ENCODE peak calls at places on chromosomes 4 and X, in seven cellular contexts. S is HCT116; N is H9; M is IMR-90; T is PC-9; P is heart left ventricle; U is effector memory CD4-positive, alpha-beta T cell. R is an unnamed sample.

GRCh38 chr4:637536-637935 is 12.2 kb downstream of the PDE6B start:
- DNase-seq in S (no peak), N (peak; percentile 14), M (no peak), T (no peak), P (no peak), U (no peak), R (no peak)

GRCh38 chr4:69054578-69055200 is 41.6 kb upstream of the UGT2B7 start:
- DNase-seq in S (peak; percentile 13), N (no peak), M (peak; percentile 87), T (peak; percentile 18), P (no peak), U (no peak), R (no peak)

GRCh38 chr4:163554870-163555465 is 60.5 kb downstream of the TMA16 start:
- DNase-seq in S (no peak), N (no peak), M (peak; percentile 32), T (no peak), P (no peak), U (no peak), R (no peak)

GRCh38 chrX:144896323-144896722 is 351.0 kb upstream of the SPANXN1 start:
- DNase-seq in S (no peak), N (no peak), M (no peak), T (no peak), P (no peak), U (no peak), R (no peak)

GRCh38 chr4:42673084-42673429 is 16.2 kb upstream of the ATP8A1 start:
- DNase-seq in S (no peak), N (no peak), M (no peak), T (no peak), P (peak; percentile 71), U (no peak), R (peak; percentile 35)

GRCh38 chrX:151988706-151989299 is 14.3 kb upstream of the GABRE start:
- DNase-seq in S (no peak), N (no peak), M (no peak), T (no peak), P (no peak), U (no peak), R (no peak)

GRCh38 chrX:40273356-40274050 is 175.7 kb upstream of the BCOR start:
- DNase-seq in S (no peak), N (no peak), M (peak; percentile 35), T (no peak), P (peak; percentile 53), U (no peak), R (peak; percentile 49)

GRCh38 chr4:147822128-147822527 is 90.2 kb downstream of the ARHGAP10 start:
- DNase-seq in S (no peak), N (no peak), M (peak; percentile 79), T (peak; percentile 37), P (peak; percentile 93), U (no peak), R (peak; percentile 92)

GRCh38 chr4:780730-781492 is 45.0 kb downstream of the CPLX1 start:
- DNase-seq in S (no peak), N (no peak), M (peak; percentile 10), T (no peak), P (no peak), U (no peak), R (no peak)

GRCh38 chr4:112550728-112551127 is 34.7 kb upstream of the NEUROG2 start:
- DNase-seq in S (no peak), N (no peak), M (peak; percentile 86), T (no peak), P (no peak), U (no peak), R (no peak)

GRCh38 chr4:182929296-182929695 is 12.1 kb upstream of the DCTD start:
- DNase-seq in S (no peak), N (no peak), M (peak; percentile 97), T (peak; percentile 4), P (no peak), U (no peak), R (no peak)

GRCh38 chr4:109702950-109703663 is at the start of gene CASP6:
- DNase-seq in S (peak; percentile 51), N (peak; percentile 90), M (peak; percentile 66), T (peak; percentile 79), P (peak; percentile 93), U (peak; percentile 52), R (peak; percentile 88)

GRCh38 chrX:129574214-129574613 is 34.2 kb downstream of the OCRL start:
- DNase-seq in S (no peak), N (no peak), M (no peak), T (no peak), P (no peak), U (no peak), R (no peak)

GRCh38 chr4:139243448-139244365 is 36.3 kb downstream of the MGARP start:
- DNase-seq in S (no peak), N (no peak), M (peak; percentile 99), T (peak; percentile 53), P (no peak), U (no peak), R (no peak)

GRCh38 chr4:154082760-154083530 is 294.1 kb upstream of the SFRP2 start:
- DNase-seq in S (no peak), N (peak; percentile 80), M (no peak), T (no peak), P (no peak), U (no peak), R (no peak)

GRCh38 chrX:109934434-109934833 is 68.5 kb upstream of the TMEM164 start:
- DNase-seq in S (no peak), N (no peak), M (peak; percentile 21), T (no peak), P (no peak), U (no peak), R (no peak)

GRCh38 chrX:2708016-2708415 is 16.9 kb downstream of the CD99 start:
- DNase-seq in S (no peak), N (no peak), M (no peak), T (peak; percentile 26), P (no peak), U (no peak), R (no peak)

GRCh38 chrX:38578152-38578551 is 16.8 kb downstream of the TSPAN7 start:
- DNase-seq in S (no peak), N (no peak), M (no peak), T (no peak), P (no peak), U (no peak), R (no peak)

GRCh38 chrX:108261541-108262218 is 170.1 kb downstream of the ATG4A start:
- DNase-seq in S (no peak), N (no peak), M (peak; percentile 80), T (no peak), P (no peak), U (no peak), R (no peak)

GRCh38 chr4:182492456-182492855 is 249.3 kb downstream of the TENM3 start:
- DNase-seq in S (no peak), N (no peak), M (peak; percentile 76), T (no peak), P (no peak), U (no peak), R (no peak)

GRCh38 chrX:37553476-37553875 is 18.0 kb upstream of the LANCL3 start:
- DNase-seq in S (no peak), N (no peak), M (no peak), T (no peak), P (no peak), U (no peak), R (no peak)

GRCh38 chr4:100517864-100518341 is at the start of gene EMCN:
- DNase-seq in S (no peak), N (no peak), M (no peak), T (no peak), P (peak; percentile 18), U (no peak), R (no peak)

GRCh38 chr4:8192748-8193738 is 6.0 kb upstream of the SH3TC1 start:
- DNase-seq in S (peak; percentile 39), N (no peak), M (peak; percentile 28), T (no peak), P (peak; percentile 67), U (no peak), R (peak; percentile 61)

DNA sequence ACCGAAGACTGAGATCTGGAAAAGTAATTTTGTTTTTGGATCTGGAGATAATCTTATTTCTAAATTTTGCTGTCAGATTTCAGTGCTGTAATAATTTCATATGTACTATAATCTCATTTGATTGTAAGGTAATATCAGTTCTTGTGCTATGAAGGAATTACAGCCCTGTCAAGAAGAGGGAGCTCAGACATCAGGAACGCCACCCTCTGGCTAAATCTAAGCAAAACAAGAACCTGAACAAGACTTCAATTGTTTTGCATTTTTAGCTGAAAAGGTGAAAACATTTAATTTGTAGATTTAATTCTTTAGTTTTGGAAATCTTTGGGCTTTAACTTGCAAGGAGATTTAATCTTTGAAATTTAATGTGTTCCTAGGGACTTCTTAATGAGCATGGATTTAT is 525.4 kb upstream of the HS3ST1 start:
- DNase-seq in S (peak; percentile 44), N (no peak), M (no peak), T (no peak), P (no peak), U (no peak), R (no peak)
- H3K9me3 ChIP-seq in S (no peaks in the 10 kb centered on the region), N (no peaks in the 10 kb centered on the region), M (peaks cover 13% of the 10 kb centered on the region), T (no peaks in the 10 kb centered on the region), P (no peaks in the 10 kb centered on the region), U (no peaks in the 10 kb centered on the region), R (no peaks in the 10 kb centered on the region)

GRCh38 chr4:85774000-85774399 is 299.1 kb downstream of the ARHGAP24 start:
- DNase-seq in S (no peak), N (no peak), M (no peak), T (no peak), P (no peak), U (no peak), R (no peak)

GRCh38 chr4:85774489-85774888 is 299.5 kb downstream of the ARHGAP24 start:
- DNase-seq in S (no peak), N (no peak), M (no peak), T (no peak), P (no peak), U (no peak), R (no peak)

GRCh38 chr4:85769009-85769408 is 294.1 kb downstream of the ARHGAP24 start:
- DNase-seq in S (no peak), N (no peak), M (no peak), T (no peak), P (no peak), U (no peak), R (no peak)

GRCh38 chr4:85773372-85773771 is 298.4 kb downstream of the ARHGAP24 start:
- DNase-seq in S (no peak), N (no peak), M (no peak), T (no peak), P (no peak), U (no peak), R (no peak)

DNA sequence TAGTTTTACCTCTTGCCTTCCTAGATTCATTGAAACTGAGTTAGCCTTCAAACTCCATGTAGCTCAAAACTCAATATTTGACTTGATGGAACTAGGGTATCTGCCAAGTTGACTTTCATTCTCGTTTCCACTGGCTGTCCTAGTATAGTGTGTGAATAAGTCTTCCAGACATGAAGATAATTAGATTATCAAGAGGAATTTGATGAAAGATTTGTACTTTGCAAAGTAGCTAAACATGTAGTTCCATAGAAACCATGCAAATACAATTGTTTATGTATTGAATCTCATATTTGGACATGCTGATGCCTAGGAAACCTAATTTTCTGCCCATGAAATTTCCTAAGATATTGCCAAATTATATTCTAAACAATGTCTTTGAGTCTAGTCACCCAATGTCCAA is 297.5 kb downstream of the ARHGAP24 start:
- DNase-seq in S (no peak), N (no peak), M (no peak), T (no peak), P (no peak), U (no peak), R (no peak)
- H3K4me1 ChIP-seq in S (peaks cover 10% of the 10 kb centered on the region), N (peaks cover 3% of the 10 kb centered on the region), M (peaks cover 7% of the 10 kb centered on the region), T (peaks cover 5% of the 10 kb centered on the region), P (peaks cover 8% of the 10 kb centered on the region), U (no peaks in the 10 kb centered on the region), R (peaks cover 11% of the 10 kb centered on the region)

GRCh38 chr4:142656178-142656577 is 189.9 kb downstream of the INPP4B start:
- DNase-seq in S (peak; percentile 13), N (no peak), M (no peak), T (peak; percentile 10), P (no peak), U (no peak), R (no peak)
- H3K9me3 ChIP-seq in S (peaks cover 20% of the 10 kb centered on the region), N (peaks cover 23% of the 10 kb centered on the region), M (peaks cover 26% of the 10 kb centered on the region), T (peaks cover 22% of the 10 kb centered on the region), P (peaks cover 91% of the 10 kb centered on the region), U (peaks cover 38% of the 10 kb centered on the region), R (peaks cover 30% of the 10 kb centered on the region)

GRCh38 chr4:71006203-71006907 is 12.9 kb downstream of the DCK start:
- DNase-seq in S (no peak), N (no peak), M (no peak), T (no peak), P (no peak), U (no peak), R (no peak)
- H3K4me1 ChIP-seq in S (peaks cover 6% of the 10 kb centered on the region), N (peaks cover 2% of the 10 kb centered on the region), M (peaks cover 11% of the 10 kb centered on the region), T (no peaks in the 10 kb centered on the region), P (peaks cover 3% of the 10 kb centered on the region), U (peaks cover 26% of the 10 kb centered on the region), R (no peaks in the 10 kb centered on the region)